ENCODE peak calls at places on chromosomes 13 and 19, in ten cellular contexts. Y, W, C, G, V, J, B, K, N and Q are unnamed samples.

GRCh38 chr13:35448465-35448864 is 28.0 kb downstream of the MAB21L1 start:
- DNase-seq in Y (no peak), W (no peak), C (no peak), G (no peak), V (no peak), J (no peak), B (no peak), K (no peak), N (no peak), Q (no peak)

GRCh38 chr13:44219808-44220544 is 153.6 kb upstream of the SERP2 start:
- DNase-seq in Y (peak), W (no peak), C (peak), G (no peak), V (no peak), J (no peak), B (no peak), K (no peak), N (no peak), Q (no peak)

GRCh38 chr19:51687791-51688664 is 5.1 kb upstream of the SPACA6 start:
- DNase-seq in Y (peak), W (no peak), C (peak), G (no peak), V (no peak), J (no peak), B (no peak), K (peak), N (no peak), Q (no peak)

GRCh38 chr13:102877285-102877684 is 31.5 kb downstream of the ERCC5 start:
- DNase-seq in Y (no peak), W (no peak), C (peak), G (no peak), V (no peak), J (no peak), B (no peak), K (no peak), N (no peak), Q (no peak)

GRCh38 chr19:33232656-33233055 is 7.0 kb upstream of the SLC7A10 start:
- DNase-seq in Y (no peak), W (no peak), C (no peak), G (no peak), V (no peak), J (no peak), B (no peak), K (no peak), N (no peak), Q (no peak)

GRCh38 chr13:44618326-44618725 is 42.2 kb upstream of the TSC22D1 start:
- DNase-seq in Y (no peak), W (no peak), C (peak), G (no peak), V (no peak), J (no peak), B (no peak), K (no peak), N (no peak), Q (no peak)

GRCh38 chr13:80778302-80778701 is 437.4 kb upstream of the SPRY2 start:
- DNase-seq in Y (no peak), W (no peak), C (no peak), G (no peak), V (no peak), J (no peak), B (no peak), K (no peak), N (no peak), Q (no peak)

GRCh38 chr19:47790398-47790814 is 11.9 kb downstream of the SELENOW start:
- DNase-seq in Y (peak), W (peak), C (peak), G (peak), V (no peak), J (peak), B (peak), K (peak), N (no peak), Q (peak)

GRCh38 chr19:16228637-16229321 is 31.1 kb downstream of the AP1M1 start:
- DNase-seq in Y (peak), W (no peak), C (no peak), G (no peak), V (no peak), J (no peak), B (no peak), K (no peak), N (no peak), Q (no peak)

GRCh38 chr13:107866666-107867623 is 348.4 kb downstream of the LIG4 start:
- DNase-seq in Y (peak), W (no peak), C (peak), G (no peak), V (no peak), J (no peak), B (no peak), K (peak), N (no peak), Q (no peak)

GRCh38 chr13:79423801-79424642 is 18.0 kb upstream of the RBM26 start:
- DNase-seq in Y (peak), W (no peak), C (peak), G (peak), V (no peak), J (no peak), B (no peak), K (peak), N (peak), Q (peak)

GRCh38 chr19:11693505-11694499 is 44.9 kb downstream of the ZNF823 start:
- DNase-seq in Y (peak), W (no peak), C (peak), G (peak), V (peak), J (no peak), B (no peak), K (no peak), N (no peak), Q (peak)